ENCODE peak calls at places on chromosome 14, in seven cellular contexts. H is AG04450; I is astrocyte; P is CD8-positive, alpha-beta T cell; E is SJSA1; L is fibroblast of villous mesenchyme; U is heart left ventricle. Z is an unnamed sample.

GRCh38 chr14:33509454-33509853 is 441.4 kb downstream of the EGLN3 start:
- DNase-seq in H (no peak), I (no peak), P (no peak), E (no peak), L (no peak), U (no peak), Z (no peak)

GRCh38 chr14:94992046-94992445 is 165.3 kb downstream of the DICER1 start:
- DNase-seq in H (no peak), I (no peak), P (no peak), E (no peak), L (no peak), U (no peak), Z (no peak)

GRCh38 chr14:101591121-101591520 is 29.8 kb downstream of the DIO3 start:
- DNase-seq in H (no peak), I (no peak), P (no peak), E (peak; percentile 24), L (no peak), U (no peak), Z (no peak)

GRCh38 chr14:56650075-56650474 is 70.5 kb downstream of the TMEM260 start:
- DNase-seq in H (no peak), I (no peak), P (no peak), E (no peak), L (no peak), U (no peak), Z (no peak)

GRCh38 chr14:92513966-92514843 is 624 bp downstream of the RIN3 start:
- DNase-seq in H (no peak), I (peak; percentile 28), P (no peak), E (peak; percentile 35), L (peak; percentile 37), U (peak; percentile 74), Z (no peak)

GRCh38 chr14:100677925-100678765 is 48.5 kb upstream of the DLK1 start:
- DNase-seq in H (peak; percentile 24), I (peak; percentile 58), P (no peak), E (no peak), L (peak; percentile 98), U (peak; percentile 88), Z (peak; percentile 63)

GRCh38 chr14:20757963-20758362 is 10.2 kb upstream of the EDDM3B start:
- DNase-seq in H (no peak), I (no peak), P (no peak), E (no peak), L (no peak), U (no peak), Z (no peak)

GRCh38 chr14:68214431-68214830 is 394.9 kb downstream of the RAD51B start:
- DNase-seq in H (no peak), I (no peak), P (no peak), E (no peak), L (no peak), U (no peak), Z (no peak)

GRCh38 chr14:101336203-101336602 is 225.1 kb upstream of the DIO3 start:
- DNase-seq in H (no peak), I (no peak), P (no peak), E (no peak), L (no peak), U (no peak), Z (no peak)

GRCh38 chr14:90072350-90072749 is 10.6 kb downstream of the KCNK13 start:
- DNase-seq in H (no peak), I (no peak), P (no peak), E (no peak), L (no peak), U (no peak), Z (no peak)

GRCh38 chr14:89624500-89625156 is 207.6 kb upstream of the FOXN3 start:
- DNase-seq in H (no peak), I (no peak), P (no peak), E (no peak), L (no peak), U (no peak), Z (no peak)

GRCh38 chr14:68685419-68686211 is 107.3 kb downstream of the ZFP36L1 start:
- DNase-seq in H (no peak), I (peak; percentile 92), P (peak; percentile 67), E (no peak), L (peak; percentile 76), U (no peak), Z (no peak)

GRCh38 chr14:103072595-103073366 is 11.2 kb upstream of the LBHD2 start:
- DNase-seq in H (no peak), I (no peak), P (no peak), E (no peak), L (no peak), U (peak; percentile 41), Z (no peak)

GRCh38 chr14:52081964-52082363 is 13.1 kb upstream of the NID2 start:
- DNase-seq in H (no peak), I (no peak), P (no peak), E (no peak), L (no peak), U (no peak), Z (no peak)

GRCh38 chr14:100332797-100333196 is 9.7 kb downstream of the SLC25A47 start:
- DNase-seq in H (no peak), I (no peak), P (no peak), E (no peak), L (no peak), U (no peak), Z (no peak)

GRCh38 chr14:101480747-101481530 is 80.4 kb upstream of the DIO3 start:
- DNase-seq in H (no peak), I (peak; percentile 91), P (no peak), E (peak; percentile 24), L (peak; percentile 55), U (peak; percentile 37), Z (no peak)

GRCh38 chr14:89201645-89202044 is 215.4 kb downstream of the FOXN3 start:
- DNase-seq in H (no peak), I (no peak), P (no peak), E (no peak), L (peak; percentile 19), U (no peak), Z (no peak)

GRCh38 chr14:69281450-69282169 is 21.7 kb downstream of the GALNT16 start:
- DNase-seq in H (no peak), I (no peak), P (no peak), E (no peak), L (no peak), U (peak; percentile 60), Z (no peak)

GRCh38 chr14:89415139-89415538 is 1.9 kb downstream of the FOXN3 start:
- DNase-seq in H (no peak), I (no peak), P (no peak), E (no peak), L (peak; percentile 25), U (no peak), Z (no peak)

GRCh38 chr14:93759781-93760307 is 28.4 kb downstream of the PRIMA1 start:
- DNase-seq in H (no peak), I (no peak), P (no peak), E (no peak), L (no peak), U (peak; percentile 78), Z (no peak)

GRCh38 chr14:58987601-58988000 is 200.9 kb upstream of the DAAM1 start:
- DNase-seq in H (no peak), I (no peak), P (no peak), E (no peak), L (no peak), U (no peak), Z (no peak)

GRCh38 chr14:40218282-40218941 is 786.2 kb upstream of the FBXO33 start:
- DNase-seq in H (no peak), I (no peak), P (no peak), E (no peak), L (no peak), U (no peak), Z (no peak)

GRCh38 chr14:93859957-93860356 is 67.2 kb upstream of the FAM181A start:
- DNase-seq in H (no peak), I (no peak), P (no peak), E (no peak), L (no peak), U (no peak), Z (no peak)

GRCh38 chr14:31449971-31450610 is 7.2 kb downstream of the DTD2 start:
- DNase-seq in H (no peak), I (peak; percentile 19), P (no peak), E (no peak), L (peak; percentile 53), U (no peak), Z (no peak)

GRCh38 chr14:86462193-86462592 is 932.2 kb downstream of the FLRT2 start:
- DNase-seq in H (no peak), I (no peak), P (no peak), E (no peak), L (peak; percentile 6), U (no peak), Z (no peak)

GRCh38 chr14:32933943-32934890 is 4.5 kb upstream of the NPAS3 start:
- DNase-seq in H (no peak), I (peak; percentile 47), P (no peak), E (no peak), L (peak; percentile 29), U (peak; percentile 68), Z (no peak)

GRCh38 chr14:92687681-92688433 is 60.6 kb downstream of the LGMN start:
- DNase-seq in H (no peak), I (peak; percentile 31), P (no peak), E (no peak), L (peak; percentile 30), U (peak; percentile 77), Z (no peak)

GRCh38 chr14:53963491-53964227 is 7.0 kb upstream of the BMP4 start:
- DNase-seq in H (no peak), I (peak; percentile 31), P (no peak), E (no peak), L (no peak), U (no peak), Z (no peak)
- H3K4me3 ChIP-seq in H (peak overlapping the region; percentile 17), I (peak overlapping the region; percentile 46), P (no peak overlapping the region), E (no peak overlapping the region), L (peak overlapping the region; percentile 27), U (peak overlapping the region; percentile 43), Z (no peak overlapping the region)

GRCh38 chr14:64938972-64939816 is 3.4 kb downstream of the GPX2 start:
- DNase-seq in H (no peak), I (no peak), P (no peak), E (no peak), L (no peak), U (no peak), Z (no peak)
- H3K4me3 ChIP-seq in H (no peak overlapping the region), I (no peak overlapping the region), P (no peak overlapping the region), E (no peak overlapping the region), L (no peak overlapping the region), U (no peak overlapping the region), Z (no peak overlapping the region)

DNA sequence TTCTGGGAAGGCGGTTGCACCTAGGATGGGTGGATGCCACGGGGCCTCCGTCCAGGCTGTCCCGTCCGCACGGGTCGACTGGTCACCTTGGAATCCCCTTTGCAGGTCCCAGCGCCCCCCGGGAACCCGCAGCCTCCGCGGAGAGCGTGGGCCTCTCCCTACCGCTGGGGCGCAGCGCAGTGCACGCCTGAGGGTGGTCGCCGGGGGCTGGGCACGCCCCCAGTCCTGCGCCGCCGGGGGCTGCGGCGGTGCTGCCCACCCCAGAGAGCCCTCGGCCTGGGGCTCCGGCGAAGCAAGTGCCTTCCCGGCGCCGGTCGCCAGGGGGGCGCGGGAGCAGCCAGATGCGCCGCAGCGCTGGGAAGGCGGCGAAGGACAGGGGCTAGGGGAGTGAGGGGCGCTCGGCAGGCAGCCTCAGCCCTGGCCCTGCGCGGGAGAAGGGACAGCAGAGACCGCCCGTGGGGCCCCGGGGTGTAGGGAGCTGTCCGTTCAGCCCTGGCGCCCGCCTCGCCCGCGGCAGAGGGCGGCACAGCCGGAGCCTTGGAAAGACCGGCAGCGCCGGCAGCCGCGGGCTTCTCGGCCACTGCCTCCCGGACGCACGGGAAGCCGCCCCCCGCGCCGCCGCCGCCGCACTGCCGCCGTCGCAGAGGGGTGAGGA is 527 bp downstream of the ZDHHC22 start:
- DNase-seq in H (no peak), I (peak; percentile 23), P (no peak), E (no peak), L (peak; percentile 22), U (no peak), Z (no peak)
- H3K4me3 ChIP-seq in H (peak overlapping the region; percentile 35), I (peak overlapping the region; percentile 37), P (no peak overlapping the region), E (peak overlapping the region; percentile 19), L (peak overlapping the region; percentile 29), U (peak overlapping the region; percentile 39), Z (peak overlapping the region; percentile 33)

GRCh38 chr14:22822017-22822618 is 6.9 kb upstream of the SLC7A7 start:
- DNase-seq in H (no peak), I (no peak), P (no peak), E (no peak), L (no peak), U (no peak), Z (no peak)
- H3K4me3 ChIP-seq in H (no peak overlapping the region), I (peak overlapping the region; percentile 20), P (no peak overlapping the region), E (no peak overlapping the region), L (peak overlapping the region; percentile 25), U (peak overlapping the region; percentile 45), Z (peak overlapping the region; percentile 3)

Z was measured in skeletal muscle cell.